ENCODE peak calls at places on chromosomes 13 and 19, in six cellular contexts. One of them, this sample, is unnamed.

GRCh38 chr13:110478405-110479214 is 82.9 kb downstream of the RAB20 start:
- DNase-seq in CD14-positive monocyte: no peak
- DNase-seq in activated CD4-positive, alpha-beta T cell treated with anti-CD3 and anti-CD28 coated beads for 1 hour: no peak
- DNase-seq in T-helper 17 cell: no peak
- DNase-seq in Peyer's patch: no peak
- DNase-seq in GM04504: no peak
- DNase-seq in this sample: no peak

GRCh38 chr13:33441015-33441414 is 155.5 kb upstream of the STARD13 start:
- DNase-seq in CD14-positive monocyte: no peak
- DNase-seq in activated CD4-positive, alpha-beta T cell treated with anti-CD3 and anti-CD28 coated beads for 1 hour: no peak
- DNase-seq in T-helper 17 cell: no peak
- DNase-seq in Peyer's patch: no peak
- DNase-seq in GM04504: no peak
- DNase-seq in this sample: no peak

GRCh38 chr19:35249848-35250711 is 1.3 kb downstream of the LSR start:
- DNase-seq in CD14-positive monocyte: no peak
- DNase-seq in activated CD4-positive, alpha-beta T cell treated with anti-CD3 and anti-CD28 coated beads for 1 hour: no peak
- DNase-seq in T-helper 17 cell: no peak
- DNase-seq in Peyer's patch: peak
- DNase-seq in GM04504: no peak
- DNase-seq in this sample: no peak

GRCh38 chr19:46764817-46765291 is 18.6 kb upstream of the STRN4 start:
- DNase-seq in CD14-positive monocyte: no peak
- DNase-seq in activated CD4-positive, alpha-beta T cell treated with anti-CD3 and anti-CD28 coated beads for 1 hour: no peak
- DNase-seq in T-helper 17 cell: no peak
- DNase-seq in Peyer's patch: no peak
- DNase-seq in GM04504: no peak
- DNase-seq in this sample: no peak

GRCh38 chr13:56909896-56910600 is 230.7 kb upstream of the PRR20A start:
- DNase-seq in CD14-positive monocyte: no peak
- DNase-seq in activated CD4-positive, alpha-beta T cell treated with anti-CD3 and anti-CD28 coated beads for 1 hour: no peak
- DNase-seq in T-helper 17 cell: no peak
- DNase-seq in Peyer's patch: no peak
- DNase-seq in GM04504: no peak
- DNase-seq in this sample: no peak

GRCh38 chr13:92097337-92097903 is 699.0 kb downstream of the GPC5 start:
- DNase-seq in CD14-positive monocyte: no peak
- DNase-seq in activated CD4-positive, alpha-beta T cell treated with anti-CD3 and anti-CD28 coated beads for 1 hour: no peak
- DNase-seq in T-helper 17 cell: no peak
- DNase-seq in Peyer's patch: no peak
- DNase-seq in GM04504: no peak
- DNase-seq in this sample: no peak

GRCh38 chr13:83618966-83619365 is 263.3 kb downstream of the SLITRK1 start:
- DNase-seq in CD14-positive monocyte: no peak
- DNase-seq in activated CD4-positive, alpha-beta T cell treated with anti-CD3 and anti-CD28 coated beads for 1 hour: no peak
- DNase-seq in T-helper 17 cell: no peak
- DNase-seq in Peyer's patch: no peak
- DNase-seq in GM04504: no peak
- DNase-seq in this sample: no peak

GRCh38 chr19:58317481-58318072 is 9.2 kb upstream of the ZSCAN22 start:
- DNase-seq in CD14-positive monocyte: no peak
- DNase-seq in activated CD4-positive, alpha-beta T cell treated with anti-CD3 and anti-CD28 coated beads for 1 hour: no peak
- DNase-seq in T-helper 17 cell: no peak
- DNase-seq in Peyer's patch: no peak
- DNase-seq in GM04504: no peak
- DNase-seq in this sample: peak

GRCh38 chr13:79659161-79659560 is 178.2 kb downstream of the NDFIP2 start:
- DNase-seq in CD14-positive monocyte: no peak
- DNase-seq in activated CD4-positive, alpha-beta T cell treated with anti-CD3 and anti-CD28 coated beads for 1 hour: no peak
- DNase-seq in T-helper 17 cell: no peak
- DNase-seq in Peyer's patch: no peak
- DNase-seq in GM04504: no peak
- DNase-seq in this sample: no peak

GRCh38 chr13:48500652-48501197 is 32.2 kb downstream of the RCBTB2 start:
- DNase-seq in CD14-positive monocyte: peak
- DNase-seq in activated CD4-positive, alpha-beta T cell treated with anti-CD3 and anti-CD28 coated beads for 1 hour: no peak
- DNase-seq in T-helper 17 cell: no peak
- DNase-seq in Peyer's patch: no peak
- DNase-seq in GM04504: peak
- DNase-seq in this sample: peak

GRCh38 chr13:114146173-114146572 is 13.8 kb upstream of the RASA3 start:
- DNase-seq in CD14-positive monocyte: no peak
- DNase-seq in activated CD4-positive, alpha-beta T cell treated with anti-CD3 and anti-CD28 coated beads for 1 hour: no peak
- DNase-seq in T-helper 17 cell: no peak
- DNase-seq in Peyer's patch: no peak
- DNase-seq in GM04504: no peak
- DNase-seq in this sample: no peak

GRCh38 chr19:50877338-50877737 is 4.1 kb downstream of the KLK2 start:
- DNase-seq in CD14-positive monocyte: no peak
- DNase-seq in activated CD4-positive, alpha-beta T cell treated with anti-CD3 and anti-CD28 coated beads for 1 hour: no peak
- DNase-seq in T-helper 17 cell: no peak
- DNase-seq in Peyer's patch: no peak
- DNase-seq in GM04504: no peak
- DNase-seq in this sample: no peak

GRCh38 chr19:2050349-2050990 is 574 bp downstream of the MKNK2 start:
- DNase-seq in CD14-positive monocyte: no peak
- DNase-seq in activated CD4-positive, alpha-beta T cell treated with anti-CD3 and anti-CD28 coated beads for 1 hour: no peak
- DNase-seq in T-helper 17 cell: no peak
- DNase-seq in Peyer's patch: no peak
- DNase-seq in GM04504: no peak
- DNase-seq in this sample: no peak

GRCh38 chr13:110232756-110233155 is 74.2 kb downstream of the COL4A1 start:
- DNase-seq in CD14-positive monocyte: no peak
- DNase-seq in activated CD4-positive, alpha-beta T cell treated with anti-CD3 and anti-CD28 coated beads for 1 hour: no peak
- DNase-seq in T-helper 17 cell: no peak
- DNase-seq in Peyer's patch: no peak
- DNase-seq in GM04504: no peak
- DNase-seq in this sample: peak

GRCh38 chr19:30742981-30743380 is 370.8 kb downstream of the ZNF536 start:
- DNase-seq in CD14-positive monocyte: no peak
- DNase-seq in activated CD4-positive, alpha-beta T cell treated with anti-CD3 and anti-CD28 coated beads for 1 hour: no peak
- DNase-seq in T-helper 17 cell: no peak
- DNase-seq in Peyer's patch: no peak
- DNase-seq in GM04504: no peak
- DNase-seq in this sample: no peak

GRCh38 chr13:66225071-66225470 is 1005.1 kb downstream of the PCDH9 start:
- DNase-seq in CD14-positive monocyte: no peak
- DNase-seq in activated CD4-positive, alpha-beta T cell treated with anti-CD3 and anti-CD28 coated beads for 1 hour: no peak
- DNase-seq in T-helper 17 cell: no peak
- DNase-seq in Peyer's patch: no peak
- DNase-seq in GM04504: no peak
- DNase-seq in this sample: no peak

GRCh38 chr19:13079542-13079986 is 23.1 kb downstream of the LYL1 start:
- DNase-seq in CD14-positive monocyte: no peak
- DNase-seq in activated CD4-positive, alpha-beta T cell treated with anti-CD3 and anti-CD28 coated beads for 1 hour: no peak
- DNase-seq in T-helper 17 cell: no peak
- DNase-seq in Peyer's patch: no peak
- DNase-seq in GM04504: peak
- DNase-seq in this sample: peak

GRCh38 chr19:15099017-15099582 is 8.1 kb upstream of the SYDE1 start:
- DNase-seq in CD14-positive monocyte: no peak
- DNase-seq in activated CD4-positive, alpha-beta T cell treated with anti-CD3 and anti-CD28 coated beads for 1 hour: no peak
- DNase-seq in T-helper 17 cell: no peak
- DNase-seq in Peyer's patch: no peak
- DNase-seq in GM04504: no peak
- DNase-seq in this sample: no peak

GRCh38 chr13:27728271-27728670 is 64.0 kb upstream of the GSX1 start:
- DNase-seq in CD14-positive monocyte: no peak
- DNase-seq in activated CD4-positive, alpha-beta T cell treated with anti-CD3 and anti-CD28 coated beads for 1 hour: no peak
- DNase-seq in T-helper 17 cell: no peak
- DNase-seq in Peyer's patch: no peak
- DNase-seq in GM04504: no peak
- DNase-seq in this sample: no peak

GRCh38 chr19:37981785-37982475 is 74.9 kb downstream of the SIPA1L3 start:
- DNase-seq in CD14-positive monocyte: no peak
- DNase-seq in activated CD4-positive, alpha-beta T cell treated with anti-CD3 and anti-CD28 coated beads for 1 hour: no peak
- DNase-seq in T-helper 17 cell: no peak
- DNase-seq in Peyer's patch: no peak
- DNase-seq in GM04504: no peak
- DNase-seq in this sample: no peak

GRCh38 chr19:44856438-44857083 is 10.5 kb downstream of the NECTIN2 start:
- DNase-seq in CD14-positive monocyte: no peak
- DNase-seq in activated CD4-positive, alpha-beta T cell treated with anti-CD3 and anti-CD28 coated beads for 1 hour: no peak
- DNase-seq in T-helper 17 cell: no peak
- DNase-seq in Peyer's patch: no peak
- DNase-seq in GM04504: no peak
- DNase-seq in this sample: no peak

GRCh38 chr19:48596679-48597465 is 9.7 kb upstream of the SPACA4 start:
- DNase-seq in CD14-positive monocyte: no peak
- DNase-seq in activated CD4-positive, alpha-beta T cell treated with anti-CD3 and anti-CD28 coated beads for 1 hour: no peak
- DNase-seq in T-helper 17 cell: no peak
- DNase-seq in Peyer's patch: peak
- DNase-seq in GM04504: no peak
- DNase-seq in this sample: no peak

GRCh38 chr13:44746690-44747089 is 170.6 kb upstream of the TSC22D1 start:
- DNase-seq in CD14-positive monocyte: no peak
- DNase-seq in activated CD4-positive, alpha-beta T cell treated with anti-CD3 and anti-CD28 coated beads for 1 hour: no peak
- DNase-seq in T-helper 17 cell: no peak
- DNase-seq in Peyer's patch: no peak
- DNase-seq in GM04504: no peak
- DNase-seq in this sample: no peak

GRCh38 chr13:36148436-36148835 is 17.3 kb upstream of the DCLK1 start:
- DNase-seq in CD14-positive monocyte: no peak
- DNase-seq in activated CD4-positive, alpha-beta T cell treated with anti-CD3 and anti-CD28 coated beads for 1 hour: no peak
- DNase-seq in T-helper 17 cell: no peak
- DNase-seq in Peyer's patch: no peak
- DNase-seq in GM04504: no peak
- DNase-seq in this sample: no peak

GRCh38 chr13:41383400-41383799 is 72.3 kb downstream of the NAA16 start:
- DNase-seq in CD14-positive monocyte: no peak
- DNase-seq in activated CD4-positive, alpha-beta T cell treated with anti-CD3 and anti-CD28 coated beads for 1 hour: no peak
- DNase-seq in T-helper 17 cell: no peak
- DNase-seq in Peyer's patch: no peak
- DNase-seq in GM04504: no peak
- DNase-seq in this sample: no peak

GRCh38 chr19:58455306-58455705 is 3.9 kb downstream of the ZNF324B start:
- DNase-seq in CD14-positive monocyte: no peak
- DNase-seq in activated CD4-positive, alpha-beta T cell treated with anti-CD3 and anti-CD28 coated beads for 1 hour: no peak
- DNase-seq in T-helper 17 cell: no peak
- DNase-seq in Peyer's patch: no peak
- DNase-seq in GM04504: no peak
- DNase-seq in this sample: no peak

GRCh38 chr13:27403252-27403678 is 21.2 kb upstream of the GTF3A start:
- DNase-seq in CD14-positive monocyte: no peak
- DNase-seq in activated CD4-positive, alpha-beta T cell treated with anti-CD3 and anti-CD28 coated beads for 1 hour: no peak
- DNase-seq in T-helper 17 cell: no peak
- DNase-seq in Peyer's patch: no peak
- DNase-seq in GM04504: peak
- DNase-seq in this sample: no peak

GRCh38 chr13:29959621-29960020 is 109.2 kb upstream of the UBL3 start:
- DNase-seq in CD14-positive monocyte: no peak
- DNase-seq in activated CD4-positive, alpha-beta T cell treated with anti-CD3 and anti-CD28 coated beads for 1 hour: no peak
- DNase-seq in T-helper 17 cell: no peak
- DNase-seq in Peyer's patch: no peak
- DNase-seq in GM04504: no peak
- DNase-seq in this sample: no peak

GRCh38 chr13:98990701-98991100 is 12.8 kb upstream of the DOCK9 start:
- DNase-seq in CD14-positive monocyte: no peak
- DNase-seq in activated CD4-positive, alpha-beta T cell treated with anti-CD3 and anti-CD28 coated beads for 1 hour: no peak
- DNase-seq in T-helper 17 cell: no peak
- DNase-seq in Peyer's patch: no peak
- DNase-seq in GM04504: no peak
- DNase-seq in this sample: no peak